ENCODE peak calls at places on chromosomes 7 and 10, in six cellular contexts. T is stomach, H is Peyer's patch, A is endothelial cell of umbilical vein, Q is fibroblast of mammary gland, R is fibroblast of pulmonary artery. G is an unnamed sample.
A peak's percentile ranks its signal among the peaks of the same experiment; 100 is the strongest.

GRCh38 chr7:83161186-83161585 is 1.5 kb downstream of the PCLO start:
- DNase-seq in T (no peak), Q (no peak), A (peak; percentile 6), H (no peak), R (peak; percentile 18), G (no peak)

GRCh38 chr10:96306516-96306915 is 2.3 kb downstream of the DNTT start:
- DNase-seq in Q (no peak), R (no peak), H (peak; percentile 67), A (no peak), T (no peak), G (no peak)

GRCh38 chr10:78909268-78909667 is 159.5 kb upstream of the ZMIZ1 start:
- DNase-seq in Q (no peak), T (no peak), A (no peak), H (peak; percentile 28), R (no peak), G (no peak)

GRCh38 chr7:103996639-103997038 is 7.2 kb upstream of the RELN start:
- DNase-seq in Q (no peak), R (no peak), T (no peak), H (no peak), A (no peak), G (no peak)

GRCh38 chr10:86308056-86308455 is 58.5 kb downstream of the GRID1 start:
- DNase-seq in R (no peak), T (no peak), H (peak; percentile 22), Q (no peak), A (no peak), G (no peak)

GRCh38 chr7:139725077-139725476 is 52.7 kb downstream of the HIPK2 start:
- DNase-seq in Q (peak; percentile 96), R (peak; percentile 78), A (peak; percentile 33), H (peak; percentile 60), T (no peak), G (no peak)

GRCh38 chr10:8048281-8049008 is 6.0 kb upstream of the GATA3 start:
- DNase-seq in Q (no peak), H (no peak), T (no peak), A (no peak), R (no peak), G (no peak)

GRCh38 chr7:93574646-93575554 is at the start of gene CALCR:
- DNase-seq in A (no peak), T (no peak), R (no peak), Q (no peak), H (no peak), G (no peak)

GRCh38 chr10:43735907-43736306 is 87.2 kb upstream of the ZNF32 start:
- DNase-seq in T (no peak), H (no peak), Q (no peak), R (no peak), A (no peak), G (no peak)

GRCh38 chr7:97971990-97972943 is 17.7 kb downstream of the OCM2 start:
- DNase-seq in R (peak; percentile 69), Q (peak; percentile 62), H (peak; percentile 92), A (peak; percentile 44), T (peak; percentile 85), G (peak; percentile 82)

GRCh38 chr7:30726296-30727006 is 25.5 kb upstream of the INMT start:
- DNase-seq in A (no peak), Q (no peak), T (no peak), R (no peak), H (no peak), G (no peak)

GRCh38 chr10:22554481-22555182 is 159.7 kb downstream of the PIP4K2A start:
- DNase-seq in Q (peak; percentile 88), A (no peak), H (peak; percentile 52), T (peak; percentile 76), R (peak; percentile 77), G (peak; percentile 80)

GRCh38 chr10:32056136-32057040 is at the start of gene KIF5B:
- DNase-seq in A (peak; percentile 91), R (peak; percentile 89), H (peak; percentile 94), Q (peak; percentile 79), T (peak; percentile 90), G (peak; percentile 87)

GRCh38 chr7:28123752-28124151 is 56.8 kb downstream of the JAZF1 start:
- DNase-seq in R (no peak), T (no peak), A (no peak), Q (no peak), H (no peak), G (no peak)

DNA sequence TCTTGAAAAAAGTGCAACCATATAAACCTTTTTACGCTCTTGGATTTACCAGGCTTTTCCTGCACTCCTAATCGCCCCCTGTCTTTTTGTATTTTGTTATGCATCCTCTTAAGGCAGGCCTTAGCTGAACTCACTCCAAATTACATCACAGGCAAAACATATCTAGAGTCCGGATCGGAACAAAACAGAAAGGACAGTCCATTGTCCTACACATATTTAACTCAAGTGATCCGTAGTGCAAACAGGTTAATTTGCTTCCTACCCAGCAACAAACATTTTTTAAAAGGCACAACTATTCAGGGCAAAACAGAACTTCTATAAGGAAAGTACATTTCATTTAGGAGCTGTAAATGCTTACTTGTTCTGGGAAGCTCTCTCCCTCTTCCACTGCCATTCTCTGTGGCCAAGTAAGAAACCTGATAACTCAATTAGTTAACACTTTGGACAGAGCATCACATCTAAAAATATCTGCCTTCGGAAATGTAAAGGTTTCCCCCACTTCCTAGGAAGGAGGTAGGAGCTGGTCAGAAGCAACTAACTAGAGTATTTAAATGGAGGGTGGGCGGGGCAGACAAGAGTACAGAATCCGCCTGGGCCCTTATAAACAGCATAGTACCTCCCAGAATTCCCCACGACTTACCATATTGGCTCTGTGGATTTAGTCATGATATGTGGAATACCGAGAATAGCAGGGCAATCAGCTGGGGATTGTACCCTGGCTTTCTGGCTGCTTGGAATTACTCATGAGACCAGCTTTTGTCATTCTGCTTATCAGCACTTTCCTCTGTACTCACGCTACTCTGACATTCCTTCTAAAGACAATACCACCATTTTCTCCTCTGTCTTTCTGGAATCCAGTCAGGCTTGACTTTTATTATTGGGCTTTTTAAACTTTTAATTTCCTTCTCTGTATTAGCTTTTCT is 89.5 kb downstream of the ANK3 start:
- DNase-seq in H (no peak), T (no peak), A (peak; percentile 67), Q (peak; percentile 53), R (peak; percentile 98), G (peak; percentile 76)
- H3K4me3 ChIP-seq in H (no peak overlapping the region), T (peak overlapping the region; percentile 23), A (no peak overlapping the region), Q (no peak overlapping the region), R (peak overlapping the region; percentile 59), G (peak overlapping the region; percentile 65)

DNA sequence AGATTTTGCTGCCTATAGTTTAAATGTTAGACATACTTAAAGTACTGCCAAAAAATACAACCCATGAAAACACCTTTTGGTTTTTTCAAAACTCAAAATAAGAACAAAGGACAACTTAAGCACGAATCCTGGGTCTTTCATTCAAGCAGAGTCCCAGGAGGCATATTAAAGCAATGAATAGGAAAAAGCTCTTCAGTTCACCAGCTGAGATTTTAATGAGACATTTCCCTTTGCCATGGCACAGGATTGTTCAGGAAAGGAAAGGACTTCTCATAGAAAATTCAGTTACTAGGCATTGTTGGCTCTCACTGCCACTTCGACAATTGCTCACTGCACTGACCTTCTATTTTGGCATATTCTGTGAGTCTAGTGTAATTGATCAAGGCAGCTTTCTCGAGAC is 133.5 kb upstream of the FEZF1 start:
- DNase-seq in T (no peak), Q (no peak), R (no peak), H (no peak), A (peak; percentile 23), G (no peak)
- H3K4me3 ChIP-seq in T (no peak overlapping the region), Q (no peak overlapping the region), R (no peak overlapping the region), H (no peak overlapping the region), A (no peak overlapping the region), G (no peak overlapping the region)

GRCh38 chr10:49029666-49030065 is 85.7 kb downstream of the VSTM4 start:
- DNase-seq in R (no peak), T (no peak), Q (no peak), A (no peak), H (no peak), G (no peak)

GRCh38 chr10:49024484-49024883 is 84.8 kb upstream of the LRRC18 start:
- DNase-seq in Q (no peak), R (no peak), H (no peak), A (no peak), T (no peak), G (no peak)

GRCh38 chr10:49025347-49025983 is 85.8 kb upstream of the LRRC18 start:
- DNase-seq in R (no peak), H (no peak), T (no peak), A (no peak), Q (no peak), G (no peak)

GRCh38 chr10:49023752-49024151 is 84.1 kb upstream of the LRRC18 start:
- DNase-seq in A (no peak), T (no peak), R (peak; percentile 10), H (no peak), Q (peak; percentile 10), G (no peak)

DNA sequence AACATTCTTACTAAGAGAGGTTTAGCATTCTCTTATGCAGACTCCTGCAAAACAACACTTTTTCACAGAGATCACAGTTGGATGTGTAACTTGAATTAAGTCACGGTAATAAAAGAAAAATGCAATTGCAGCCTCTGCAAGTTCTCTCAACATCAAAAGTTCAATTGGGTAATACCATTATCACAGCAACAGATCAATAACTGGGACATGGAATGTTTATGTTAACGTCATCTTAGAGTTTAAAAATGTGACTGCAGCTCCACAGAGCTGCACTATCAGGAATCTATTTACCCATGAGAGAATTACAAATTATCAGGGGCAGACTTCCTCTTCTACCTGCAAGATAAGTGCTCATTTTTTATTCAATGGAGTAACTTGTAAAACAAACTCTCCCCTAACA is 86.7 kb downstream of the VSTM4 start:
- DNase-seq in Q (no peak), T (no peak), A (no peak), H (no peak), R (no peak), G (no peak)
- H3K4me3 ChIP-seq in Q (no peak overlapping the region), T (no peak overlapping the region), A (no peak overlapping the region), H (no peak overlapping the region), R (no peak overlapping the region), G (no peak overlapping the region)

GRCh38 chr10:89001428-89002072 is 11.0 kb downstream of the FAS start:
- DNase-seq in R (peak; percentile 50), T (no peak), Q (no peak), A (no peak), H (no peak), G (no peak)

GRCh38 chr10:89002234-89002978 is 11.8 kb downstream of the FAS start:
- DNase-seq in R (no peak), H (no peak), Q (no peak), A (no peak), T (no peak), G (no peak)

GRCh38 chr10:88999629-89000028 is 9.0 kb downstream of the FAS start:
- DNase-seq in H (no peak), Q (peak; percentile 72), T (no peak), R (peak; percentile 80), A (no peak), G (no peak)

GRCh38 chr10:89003344-89003743 is 12.7 kb downstream of the FAS start:
- DNase-seq in A (peak; percentile 74), Q (no peak), R (no peak), H (no peak), T (no peak), G (no peak)

DNA sequence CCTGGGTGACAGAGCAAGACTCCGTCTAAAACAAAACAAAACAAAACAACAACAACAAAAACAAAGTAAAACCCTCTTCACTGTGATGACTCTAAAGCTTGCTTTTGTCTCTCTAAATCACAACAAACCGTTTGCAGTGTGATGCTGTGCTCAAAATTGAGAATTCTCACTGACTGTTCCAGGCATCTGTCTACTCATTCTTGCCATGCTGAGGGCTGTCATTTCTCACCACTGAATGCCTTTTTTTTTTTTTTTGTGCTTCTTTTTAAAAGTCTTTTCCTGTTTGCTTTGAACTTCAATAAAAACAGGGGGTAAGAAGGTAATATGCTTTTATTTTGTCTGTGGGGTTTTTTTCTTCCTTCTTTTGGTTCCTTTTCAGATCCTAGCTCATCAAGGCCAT is 10.4 kb downstream of the FAS start:
- DNase-seq in R (no peak), H (no peak), A (no peak), T (no peak), Q (no peak), G (no peak)
- H3K4me3 ChIP-seq in R (no peak overlapping the region), H (peak overlapping the region; percentile 13), A (no peak overlapping the region), T (peak overlapping the region; percentile 9), Q (no peak overlapping the region), G (peak overlapping the region; percentile 48)

GRCh38 chr7:5694221-5694754 is 87.2 kb downstream of the RNF216 start:
- DNase-seq in Q (peak; percentile 96), R (peak; percentile 84), A (peak; percentile 89), T (no peak), H (no peak), G (no peak)
- H3K4me3 ChIP-seq in Q (no peak overlapping the region), R (no peak overlapping the region), A (no peak overlapping the region), T (peak overlapping the region; percentile 38), H (no peak overlapping the region), G (peak overlapping the region; percentile 64)

G was measured in coronary artery.